ENCODE peak calls at places on chromosomes 11 and 22, in eight cellular contexts. M, U, O, Q, W, Y, S and G are unnamed samples. For H3K27me3, the result is how much of the 10 kb centered on the place peaks cover.

GRCh38 chr11:65615950-65616574 is 486 bp downstream of the PCNX3 start:
- DNase-seq in M (peak), U (no peak), O (no peak), Q (peak), W (peak), Y (no peak), S (peak), G (no peak)

GRCh38 chr11:117832511-117832910 is 8.0 kb upstream of the FXYD2 start:
- DNase-seq in M (no peak), U (no peak), O (no peak), Q (no peak), W (no peak), Y (no peak), S (no peak), G (no peak)

GRCh38 chr22:42937164-42937854 is 77.6 kb downstream of the PACSIN2 start:
- DNase-seq in M (peak), U (peak), O (no peak), Q (no peak), W (no peak), Y (no peak), S (no peak), G (no peak)

GRCh38 chr11:75105462-75105925 is 8.8 kb upstream of the OR2AT4 start:
- DNase-seq in M (no peak), U (no peak), O (no peak), Q (peak), W (peak), Y (no peak), S (peak), G (no peak)

GRCh38 chr11:76523147-76523546 is 78.3 kb downstream of the EMSY start:
- DNase-seq in M (no peak), U (no peak), O (no peak), Q (no peak), W (no peak), Y (no peak), S (no peak), G (no peak)

GRCh38 chr11:72233056-72233772 is 8.6 kb downstream of the INPPL1 start:
- DNase-seq in M (no peak), U (no peak), O (no peak), Q (no peak), W (no peak), Y (no peak), S (no peak), G (no peak)

GRCh38 chr11:35672608-35673007 is 10.0 kb downstream of the TRIM44 start:
- DNase-seq in M (no peak), U (no peak), O (no peak), Q (no peak), W (no peak), Y (no peak), S (no peak), G (no peak)

GRCh38 chr11:67396587-67397398 is 4.9 kb downstream of the PPP1CA start:
- DNase-seq in M (no peak), U (no peak), O (no peak), Q (no peak), W (no peak), Y (no peak), S (no peak), G (no peak)

GRCh38 chr22:42368379-42369249 is 63.6 kb downstream of the NFAM1 start:
- DNase-seq in M (no peak), U (peak), O (no peak), Q (peak), W (no peak), Y (no peak), S (no peak), G (no peak)

GRCh38 chr11:64148917-64149617 is 16.8 kb downstream of the MACROD1 start:
- DNase-seq in M (no peak), U (no peak), O (no peak), Q (no peak), W (no peak), Y (no peak), S (no peak), G (no peak)
- TF ChIP-seq CTCF in M (no peak), U (peak), O (no peak), Q (peak), W (no peak), Y (no peak), S (no peak), G (no peak)

GRCh38 chr11:119152604-119153003 is 3.8 kb downstream of the ABCG4 start:
- DNase-seq in M (no peak), U (no peak), O (no peak), Q (no peak), W (no peak), Y (no peak), S (no peak), G (no peak)
- H3K27me3 ChIP-seq in M (under half), U (under half), O (under half), Q (under half), W (under half), Y (under half), S (under half), G (under half)

DNA sequence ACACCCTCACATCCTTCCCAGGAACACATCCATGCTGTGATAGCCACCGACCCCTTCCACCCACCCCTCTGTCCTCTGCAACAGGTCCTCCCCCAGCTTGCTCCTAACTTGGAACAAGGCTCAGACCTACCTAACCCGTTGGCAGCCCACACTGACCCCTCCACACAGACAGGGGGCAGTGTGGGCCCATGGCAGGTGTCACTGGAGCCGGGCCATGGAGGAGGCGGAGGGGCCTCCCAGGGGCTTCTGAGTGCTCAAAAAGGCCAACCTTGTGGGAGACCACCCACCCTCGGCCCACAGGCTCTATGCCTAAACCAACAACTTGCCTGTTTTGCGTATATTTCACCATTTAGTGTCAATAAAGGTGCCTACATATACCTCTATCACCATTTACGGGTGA is 57.0 kb downstream of the CERK start:
- DNase-seq in M (no peak), U (no peak), O (no peak), Q (no peak), W (no peak), Y (no peak), S (no peak), G (no peak)
- TF ChIP-seq CTCF in M (no peak), U (peak), O (no peak), Q (no peak), W (peak), Y (peak), S (peak), G (peak)

GRCh38 chr11:84795698-84796097 is 831.4 kb downstream of the DLG2 start:
- DNase-seq in M (no peak), U (peak), O (no peak), Q (no peak), W (no peak), Y (no peak), S (no peak), G (no peak)
- H3K27me3 ChIP-seq in M (under half), U (under half), O (under half), Q (under half), W (under half), Y (under half), S (under half), G (under half)

DNA sequence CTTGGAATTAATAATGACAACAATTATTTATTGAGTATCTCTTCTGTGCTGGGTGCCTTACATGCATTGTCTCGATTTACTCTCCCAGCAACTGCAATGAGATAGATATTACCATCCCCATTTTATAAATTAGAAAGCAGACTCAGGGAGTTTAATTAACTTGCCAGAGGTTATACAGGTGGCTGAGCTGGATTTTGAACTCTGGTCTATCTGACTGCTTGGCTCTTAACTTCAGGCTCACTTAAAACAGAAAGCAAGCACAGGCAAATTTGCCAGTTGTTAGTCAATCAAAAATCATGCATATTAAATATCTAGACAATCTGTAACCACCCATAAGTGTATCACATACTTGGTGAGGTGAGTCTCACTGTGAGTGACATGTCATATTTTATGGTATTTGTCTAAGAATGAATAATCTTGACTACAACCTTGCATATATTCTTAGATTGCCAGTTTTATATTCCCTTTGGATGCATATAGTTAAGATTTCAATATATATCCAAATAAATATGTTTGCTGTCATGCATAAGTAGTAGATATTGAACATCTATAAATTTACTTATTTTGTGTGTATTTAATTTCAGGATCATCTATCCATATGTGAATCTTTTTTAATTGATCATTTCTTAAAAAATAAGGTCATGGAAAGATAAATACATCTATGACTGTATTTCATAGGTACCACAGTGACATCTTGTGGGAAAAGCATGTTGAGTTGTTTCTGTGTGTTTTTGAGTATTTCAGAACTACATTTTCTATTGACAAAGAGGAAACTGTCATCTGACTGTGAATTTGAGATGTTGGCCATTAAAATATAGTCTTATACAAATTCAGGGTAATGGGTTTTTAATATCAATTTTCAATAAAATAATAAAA is 112.0 kb upstream of the ARHGAP42 start:
- DNase-seq in M (peak), U (no peak), O (no peak), Q (no peak), W (peak), Y (no peak), S (peak), G (no peak)
- TF ChIP-seq CTCF in M (peak), U (peak), O (no peak), Q (peak), W (peak), Y (peak), S (peak), G (peak)

GRCh38 chr22:30933457-30933856 is 35.1 kb downstream of the MORC2 start:
- DNase-seq in M (no peak), U (no peak), O (no peak), Q (no peak), W (no peak), Y (no peak), S (no peak), G (no peak)
- H3K27me3 ChIP-seq in M (under half), U (under half), O (under half), Q (under half), W (under half), Y (under half), S (under half), G (under half)

GRCh38 chr22:46328066-46328465 is 7.4 kb upstream of the TRMU start:
- DNase-seq in M (no peak), U (no peak), O (no peak), Q (no peak), W (no peak), Y (no peak), S (no peak), G (no peak)

GRCh38 chr22:46331496-46331895 is 4.0 kb upstream of the TRMU start:
- DNase-seq in M (no peak), U (peak), O (no peak), Q (no peak), W (no peak), Y (no peak), S (no peak), G (no peak)

GRCh38 chr22:46328797-46329196 is 6.7 kb upstream of the TRMU start:
- DNase-seq in M (no peak), U (peak), O (no peak), Q (no peak), W (no peak), Y (no peak), S (no peak), G (no peak)

GRCh38 chr22:46329616-46330015 is 5.9 kb upstream of the TRMU start:
- DNase-seq in M (no peak), U (peak), O (no peak), Q (no peak), W (no peak), Y (no peak), S (no peak), G (no peak)

DNA sequence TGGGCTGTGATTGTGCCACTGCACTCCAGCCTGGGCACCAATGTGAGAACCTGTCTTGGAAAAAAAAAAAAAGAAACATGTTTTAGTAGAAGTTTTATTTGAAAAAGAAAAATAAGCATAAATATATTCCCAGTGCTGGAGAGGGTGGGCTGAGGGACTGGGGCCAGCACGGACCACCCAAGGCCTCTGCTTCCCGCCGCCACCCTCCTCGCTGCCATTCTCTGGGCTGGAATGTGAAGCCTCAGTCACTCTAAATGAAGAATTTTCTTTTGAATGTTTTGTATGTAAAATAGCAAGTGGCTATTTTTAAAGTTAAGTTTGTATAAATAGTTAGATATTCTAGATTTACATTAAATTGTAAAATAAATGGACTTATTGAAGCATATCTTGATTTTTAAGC is 5.1 kb upstream of the TRMU start:
- DNase-seq in M (no peak), U (peak), O (no peak), Q (no peak), W (no peak), Y (no peak), S (no peak), G (no peak)
- TF ChIP-seq CTCF in M (no peak), U (no peak), O (no peak), Q (no peak), W (no peak), Y (no peak), S (no peak), G (no peak)

GRCh38 chr22:37803195-37803635 is 4.5 kb upstream of the GCAT start:
- DNase-seq in M (no peak), U (no peak), O (no peak), Q (peak), W (no peak), Y (no peak), S (no peak), G (no peak)

GRCh38 chr22:37804502-37804885 is 3.2 kb upstream of the GCAT start:
- DNase-seq in M (no peak), U (no peak), O (no peak), Q (peak), W (no peak), Y (no peak), S (no peak), G (no peak)

GRCh38 chr22:37802310-37803194 is 5.2 kb upstream of the GCAT start:
- DNase-seq in M (peak), U (peak), O (no peak), Q (peak), W (peak), Y (no peak), S (peak), G (no peak)

GRCh38 chr22:37804886-37805857 is 2.6 kb upstream of the GCAT start:
- DNase-seq in M (peak), U (peak), O (peak), Q (peak), W (peak), Y (no peak), S (peak), G (no peak)

DNA sequence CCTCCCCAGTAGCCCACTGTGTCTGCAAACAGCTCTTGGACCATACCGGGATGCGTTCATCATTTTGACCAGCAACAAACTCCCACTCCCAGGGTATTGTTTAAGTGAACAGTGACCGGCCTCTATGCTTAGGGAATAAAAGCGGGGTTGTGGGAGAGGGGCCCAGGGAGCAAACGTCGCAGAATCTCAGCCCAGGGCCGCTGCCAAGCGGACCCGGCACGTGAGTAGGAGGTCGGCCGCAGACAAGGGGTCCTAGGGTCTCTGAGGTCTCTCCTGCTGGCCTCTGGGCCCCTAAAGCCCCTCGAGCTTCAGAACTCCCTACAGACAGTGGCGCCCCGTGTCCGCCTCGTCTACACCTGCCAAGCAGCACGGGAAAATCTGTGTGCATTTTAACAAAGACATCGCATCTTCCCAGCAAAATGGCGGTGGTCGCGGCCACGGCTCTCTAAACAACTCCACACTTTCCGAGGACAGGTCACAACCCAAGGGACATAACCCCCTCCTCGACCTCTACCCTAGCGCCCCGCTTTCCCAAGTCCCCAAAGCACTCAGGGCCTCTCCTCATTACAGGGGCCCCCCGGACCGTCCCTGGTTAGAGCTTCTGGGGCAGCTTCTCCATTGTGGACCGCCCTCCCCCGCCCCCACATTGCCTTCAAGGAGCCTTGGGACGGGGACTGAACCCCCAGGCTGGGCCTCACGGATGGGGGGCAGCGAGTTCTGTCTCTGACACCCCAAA is 3.9 kb upstream of the GCAT start:
- DNase-seq in M (no peak), U (no peak), O (no peak), Q (peak), W (no peak), Y (no peak), S (no peak), G (no peak)
- H3K27me3 ChIP-seq in M (under half), U (under half), O (under half), Q (half or more), W (under half), Y (under half), S (under half), G (under half)

DNA sequence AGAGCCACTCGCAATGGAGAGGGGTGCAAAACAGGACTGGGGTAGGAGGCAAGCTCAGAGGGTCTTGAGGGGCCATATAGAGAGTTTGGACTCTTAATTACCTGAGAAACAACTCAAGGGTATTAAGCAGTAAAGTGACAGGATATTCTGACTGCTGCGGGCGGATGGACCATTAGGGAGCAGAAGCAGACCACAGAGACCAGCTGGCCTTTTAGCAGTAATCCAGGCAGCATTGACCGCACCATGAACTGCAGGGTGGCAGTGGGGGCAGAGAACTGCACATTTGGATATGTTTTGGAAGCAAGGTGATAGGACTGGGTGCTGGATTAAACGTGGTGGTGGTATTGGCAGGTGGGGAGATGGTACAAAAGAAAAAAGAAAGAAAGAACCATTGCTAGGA is 125.3 kb downstream of the DBX1 start:
- DNase-seq in M (no peak), U (no peak), O (no peak), Q (no peak), W (no peak), Y (no peak), S (no peak), G (no peak)
- TF ChIP-seq CTCF in M (no peak), U (no peak), O (no peak), Q (no peak), W (no peak), Y (no peak), S (no peak), G (no peak)